ENCODE peak calls at places on chromosomes 13 and 19, in eight cellular contexts. One of them, this sample, is unnamed.

GRCh38 chr13:101942038-101942437 is 459.8 kb downstream of the FGF14 start:
- DNase-seq in stomach: no peak
- DNase-seq in esophagus squamous epithelium: no peak
- DNase-seq in IMR-90: peak
- DNase-seq in sigmoid colon: no peak
- DNase-seq in H54: peak
- DNase-seq in lower leg skin: no peak
- DNase-seq in spleen: no peak
- DNase-seq in this sample: peak

GRCh38 chr19:12095111-12095790 is 30.7 kb downstream of the ZNF844 start:
- DNase-seq in spleen: no peak
- DNase-seq in esophagus squamous epithelium: no peak
- DNase-seq in stomach: no peak
- DNase-seq in IMR-90: peak
- DNase-seq in lower leg skin: no peak
- DNase-seq in sigmoid colon: no peak
- DNase-seq in H54: no peak
- DNase-seq in this sample: no peak

GRCh38 chr19:7524992-7525739 is 2.7 kb downstream of the MCOLN1 start:
- DNase-seq in esophagus squamous epithelium: no peak
- DNase-seq in lower leg skin: peak
- DNase-seq in stomach: no peak
- DNase-seq in H54: no peak
- DNase-seq in IMR-90: no peak
- DNase-seq in sigmoid colon: no peak
- DNase-seq in spleen: peak
- DNase-seq in this sample: no peak

GRCh38 chr19:12786149-12786870 is 5.0 kb upstream of the JUNB start:
- DNase-seq in lower leg skin: peak
- DNase-seq in esophagus squamous epithelium: peak
- DNase-seq in stomach: peak
- DNase-seq in H54: no peak
- DNase-seq in IMR-90: no peak
- DNase-seq in sigmoid colon: peak
- DNase-seq in spleen: peak
- DNase-seq in this sample: peak

GRCh38 chr13:72985610-72986009 is 73.2 kb upstream of the KLF5 start:
- DNase-seq in H54: no peak
- DNase-seq in spleen: no peak
- DNase-seq in lower leg skin: no peak
- DNase-seq in stomach: no peak
- DNase-seq in sigmoid colon: no peak
- DNase-seq in IMR-90: no peak
- DNase-seq in esophagus squamous epithelium: no peak
- DNase-seq in this sample: no peak

GRCh38 chr13:95256086-95256485 is 45.2 kb downstream of the ABCC4 start:
- DNase-seq in H54: peak
- DNase-seq in esophagus squamous epithelium: no peak
- DNase-seq in IMR-90: peak
- DNase-seq in lower leg skin: no peak
- DNase-seq in stomach: no peak
- DNase-seq in spleen: no peak
- DNase-seq in sigmoid colon: no peak
- DNase-seq in this sample: no peak

GRCh38 chr13:100602472-100603142 is 14.0 kb upstream of the GGACT start:
- DNase-seq in IMR-90: no peak
- DNase-seq in sigmoid colon: no peak
- DNase-seq in esophagus squamous epithelium: no peak
- DNase-seq in stomach: no peak
- DNase-seq in lower leg skin: peak
- DNase-seq in spleen: no peak
- DNase-seq in H54: no peak
- DNase-seq in this sample: no peak

GRCh38 chr13:23159205-23159586 is 21.6 kb upstream of the SGCG start:
- DNase-seq in H54: no peak
- DNase-seq in esophagus squamous epithelium: no peak
- DNase-seq in spleen: no peak
- DNase-seq in IMR-90: peak
- DNase-seq in stomach: no peak
- DNase-seq in sigmoid colon: no peak
- DNase-seq in lower leg skin: no peak
- DNase-seq in this sample: peak

GRCh38 chr19:29329460-29330134 is 116.6 kb upstream of the UQCRFS1 start:
- DNase-seq in stomach: no peak
- DNase-seq in H54: no peak
- DNase-seq in esophagus squamous epithelium: no peak
- DNase-seq in sigmoid colon: no peak
- DNase-seq in lower leg skin: no peak
- DNase-seq in IMR-90: no peak
- DNase-seq in spleen: no peak
- DNase-seq in this sample: peak

GRCh38 chr13:102028846-102029245 is 373.0 kb downstream of the FGF14 start:
- DNase-seq in sigmoid colon: no peak
- DNase-seq in stomach: no peak
- DNase-seq in IMR-90: no peak
- DNase-seq in H54: no peak
- DNase-seq in esophagus squamous epithelium: no peak
- DNase-seq in lower leg skin: no peak
- DNase-seq in spleen: no peak
- DNase-seq in this sample: no peak

GRCh38 chr13:30908416-30908980 is 2.4 kb downstream of the MEDAG start:
- DNase-seq in IMR-90: peak
- DNase-seq in stomach: no peak
- DNase-seq in lower leg skin: no peak
- DNase-seq in esophagus squamous epithelium: no peak
- DNase-seq in spleen: no peak
- DNase-seq in sigmoid colon: no peak
- DNase-seq in H54: no peak
- DNase-seq in this sample: no peak

GRCh38 chr13:61546413-61546812 is 130.8 kb upstream of the PCDH20 start:
- DNase-seq in stomach: no peak
- DNase-seq in spleen: no peak
- DNase-seq in sigmoid colon: no peak
- DNase-seq in lower leg skin: no peak
- DNase-seq in H54: no peak
- DNase-seq in esophagus squamous epithelium: no peak
- DNase-seq in IMR-90: no peak
- DNase-seq in this sample: no peak

GRCh38 chr19:10417598-10418280 is 2.6 kb upstream of the PDE4A start:
- DNase-seq in stomach: no peak
- DNase-seq in esophagus squamous epithelium: no peak
- DNase-seq in lower leg skin: no peak
- DNase-seq in sigmoid colon: no peak
- DNase-seq in IMR-90: no peak
- DNase-seq in H54: no peak
- DNase-seq in spleen: no peak
- DNase-seq in this sample: no peak

GRCh38 chr19:17778621-17779280 is 16.2 kb upstream of the B3GNT3 start:
- DNase-seq in stomach: no peak
- DNase-seq in esophagus squamous epithelium: no peak
- DNase-seq in H54: no peak
- DNase-seq in IMR-90: no peak
- DNase-seq in lower leg skin: no peak
- DNase-seq in spleen: peak
- DNase-seq in sigmoid colon: no peak
- DNase-seq in this sample: no peak

GRCh38 chr19:19137556-19138109 is 645 bp downstream of the TMEM161A start:
- DNase-seq in IMR-90: no peak
- DNase-seq in esophagus squamous epithelium: no peak
- DNase-seq in lower leg skin: no peak
- DNase-seq in spleen: peak
- DNase-seq in H54: no peak
- DNase-seq in sigmoid colon: no peak
- DNase-seq in stomach: no peak
- DNase-seq in this sample: peak

GRCh38 chr13:78680064-78680463 is 21.1 kb upstream of the OBI1 start:
- DNase-seq in stomach: no peak
- DNase-seq in esophagus squamous epithelium: no peak
- DNase-seq in spleen: no peak
- DNase-seq in IMR-90: no peak
- DNase-seq in lower leg skin: no peak
- DNase-seq in sigmoid colon: no peak
- DNase-seq in H54: no peak
- DNase-seq in this sample: no peak

GRCh38 chr19:54189020-54189667 is at the start of gene MBOAT7:
- DNase-seq in esophagus squamous epithelium: no peak
- DNase-seq in stomach: no peak
- DNase-seq in H54: no peak
- DNase-seq in IMR-90: no peak
- DNase-seq in lower leg skin: no peak
- DNase-seq in spleen: no peak
- DNase-seq in sigmoid colon: no peak
- DNase-seq in this sample: no peak
- TF ChIP-seq POLR2A in esophagus squamous epithelium: peak
- TF ChIP-seq POLR2A in stomach: no peak
- TF ChIP-seq POLR2A in H54: peak
- TF ChIP-seq POLR2A in IMR-90: peak
- TF ChIP-seq POLR2A in lower leg skin: no peak
- TF ChIP-seq POLR2A in spleen: no peak
- TF ChIP-seq POLR2A in sigmoid colon: no peak
- TF ChIP-seq POLR2A in this sample: no peak

DNA sequence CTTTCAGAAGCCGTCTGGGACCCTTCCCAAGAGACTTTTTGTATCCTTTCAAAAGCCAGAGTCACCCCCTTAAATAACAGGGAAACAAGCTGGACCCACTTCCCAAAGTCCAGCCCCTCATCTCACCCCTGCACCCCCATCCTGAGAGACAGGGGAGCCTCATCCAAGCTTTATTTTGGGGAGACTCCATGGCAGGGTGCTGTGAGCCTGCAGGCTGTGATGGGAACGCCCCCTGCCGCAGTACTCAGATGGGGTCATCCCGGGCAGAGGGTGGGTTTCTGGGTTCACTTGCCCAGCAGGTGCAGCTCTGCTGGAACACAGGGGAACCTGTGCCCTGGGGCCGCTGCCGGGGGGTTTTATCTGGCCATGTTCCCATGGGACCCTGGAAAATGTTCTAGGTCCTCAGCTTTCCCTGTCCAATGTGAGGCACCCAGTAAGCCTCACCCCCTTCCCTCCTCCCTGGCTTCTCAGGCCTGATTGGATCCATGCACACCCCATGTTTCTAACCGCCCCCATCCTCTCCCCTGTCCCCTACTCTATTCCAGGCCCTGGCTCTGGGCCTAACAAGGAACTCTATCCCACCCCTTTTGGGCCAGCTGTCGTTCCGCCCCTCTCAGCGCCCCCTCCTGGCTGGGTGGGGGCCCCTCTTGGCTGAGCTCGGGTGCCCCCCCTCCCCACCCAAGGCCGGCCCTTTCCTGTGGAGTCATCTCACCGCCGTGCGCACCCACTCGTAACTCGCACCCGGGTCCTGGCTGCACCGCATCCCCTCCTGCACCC is 1.0 kb downstream of the HIF3A start:
- DNase-seq in esophagus squamous epithelium: no peak
- DNase-seq in IMR-90: no peak
- DNase-seq in lower leg skin: peak
- DNase-seq in stomach: peak
- DNase-seq in sigmoid colon: peak
- DNase-seq in H54: no peak
- DNase-seq in spleen: no peak
- DNase-seq in this sample: peak
- TF ChIP-seq POLR2A in esophagus squamous epithelium: peak
- TF ChIP-seq POLR2A in IMR-90: no peak
- TF ChIP-seq POLR2A in lower leg skin: no peak
- TF ChIP-seq POLR2A in stomach: no peak
- TF ChIP-seq POLR2A in sigmoid colon: peak
- TF ChIP-seq POLR2A in H54: no peak
- TF ChIP-seq POLR2A in spleen: no peak
- TF ChIP-seq POLR2A in this sample: no peak

DNA sequence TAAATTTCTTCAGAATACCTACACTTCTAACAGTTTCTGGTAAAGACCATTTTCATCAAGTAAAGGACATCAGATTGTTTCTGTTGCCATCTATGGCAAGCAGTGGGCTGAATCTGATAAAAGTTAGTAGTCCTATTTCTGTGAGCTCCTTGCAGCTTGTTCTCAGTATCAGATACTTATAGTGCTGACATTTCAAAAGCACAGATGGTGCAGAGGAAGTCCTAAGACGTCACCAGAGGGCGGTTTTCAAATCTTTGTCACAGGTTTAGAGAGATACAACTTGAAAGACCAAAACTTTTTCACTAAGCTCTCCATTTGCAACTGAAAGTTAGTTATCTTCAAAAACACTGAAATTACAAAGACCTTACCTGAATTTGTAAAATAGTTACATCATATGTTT is 719.8 kb downstream of the SLITRK1 start:
- DNase-seq in stomach: no peak
- DNase-seq in spleen: no peak
- DNase-seq in lower leg skin: no peak
- DNase-seq in H54: no peak
- DNase-seq in IMR-90: peak
- DNase-seq in sigmoid colon: no peak
- DNase-seq in esophagus squamous epithelium: no peak
- DNase-seq in this sample: no peak
- TF ChIP-seq POLR2A in stomach: no peak
- TF ChIP-seq POLR2A in spleen: no peak
- TF ChIP-seq POLR2A in lower leg skin: no peak
- TF ChIP-seq POLR2A in H54: no peak
- TF ChIP-seq POLR2A in IMR-90: no peak
- TF ChIP-seq POLR2A in sigmoid colon: no peak
- TF ChIP-seq POLR2A in esophagus squamous epithelium: no peak
- TF ChIP-seq POLR2A in this sample: no peak

GRCh38 chr19:55116232-55117062 is 990 bp downstream of the PPP1R12C start:
- DNase-seq in esophagus squamous epithelium: no peak
- DNase-seq in H54: peak
- DNase-seq in spleen: peak
- DNase-seq in sigmoid colon: peak
- DNase-seq in stomach: peak
- DNase-seq in lower leg skin: peak
- DNase-seq in IMR-90: peak
- DNase-seq in this sample: peak
- TF ChIP-seq POLR2A in esophagus squamous epithelium: peak
- TF ChIP-seq POLR2A in H54: peak
- TF ChIP-seq POLR2A in spleen: no peak
- TF ChIP-seq POLR2A in sigmoid colon: peak
- TF ChIP-seq POLR2A in stomach: no peak
- TF ChIP-seq POLR2A in lower leg skin: no peak
- TF ChIP-seq POLR2A in IMR-90: no peak
- TF ChIP-seq POLR2A in this sample: no peak